ENCODE peak calls at places on chromosomes 6 and 20, in four cellular contexts. R is non-pigmented ciliary epithelial cell; F is GM23338; O is stimulated activated CD8-positive, alpha-beta memory T cell treated with anti-CD3 and anti-CD28 coated beads, Interleukin-2, amount 100 ng/mL, for 48 hours. H is an unnamed sample.

GRCh38 chr6:56833127-56833791 is 121.6 kb upstream of the BEND6 start:
- DNase-seq in F (no peak), R (no peak), O (no peak), H (no peak)

GRCh38 chr6:157323924-157324276 is 581 bp upstream of the TMEM242 start:
- DNase-seq in O (peak; percentile 18), R (peak; percentile 54), F (peak; percentile 91), H (peak; percentile 67)

GRCh38 chr6:104268389-104268788 is 591.3 kb downstream of the HACE1 start:
- DNase-seq in F (no peak), R (no peak), O (no peak), H (no peak)

GRCh38 chr6:40917603-40918002 is 121.4 kb downstream of the UNC5CL start:
- DNase-seq in R (no peak), O (no peak), F (no peak), H (no peak)

GRCh38 chr6:10901751-10902150 is 14.9 kb downstream of the SYCP2L start:
- DNase-seq in F (no peak), R (no peak), O (no peak), H (peak; percentile 50)

GRCh38 chr6:42049116-42049809 is 1.1 kb upstream of the TAF8 start:
- DNase-seq in R (no peak), F (peak; percentile 15), O (no peak), H (no peak)

GRCh38 chr6:36319436-36319762 is 17.3 kb downstream of the BNIP5 start:
- DNase-seq in R (no peak), F (no peak), O (no peak), H (no peak)

GRCh38 chr6:2714359-2714895 is 36.3 kb downstream of the MYLK4 start:
- DNase-seq in F (no peak), O (no peak), R (peak; percentile 67), H (no peak)

GRCh38 chr6:103327079-103327478 is 1532.6 kb downstream of the HACE1 start:
- DNase-seq in O (no peak), F (no peak), R (no peak), H (no peak)

GRCh38 chr6:158283304-158284005 is 28.8 kb upstream of the TULP4 start:
- DNase-seq in R (no peak), F (peak; percentile 54), O (no peak), H (no peak)

GRCh38 chr20:18224968-18225568 is 63.3 kb upstream of the ZNF133 start:
- DNase-seq in R (peak; percentile 20), O (no peak), F (peak; percentile 20), H (peak; percentile 64)

GRCh38 chr6:41021832-41022231 is 17.2 kb downstream of the UNC5CL start:
- DNase-seq in O (no peak), F (no peak), R (no peak), H (no peak)

GRCh38 chr6:47780510-47781356 is 1.1 kb upstream of the OPN5 start:
- DNase-seq in F (peak; percentile 79), R (peak; percentile 44), O (no peak), H (peak; percentile 57)

GRCh38 chr6:148934534-148934933 is 187.7 kb downstream of the UST start:
- DNase-seq in R (no peak), F (no peak), O (no peak), H (peak; percentile 16)

GRCh38 chr6:34384305-34385153 is 7.9 kb downstream of the NUDT3 start:
- DNase-seq in R (no peak), O (no peak), F (no peak), H (no peak)

GRCh38 chr20:49593441-49594142 is 25.7 kb upstream of the PTGIS start:
- DNase-seq in F (no peak), R (no peak), O (no peak), H (no peak)

GRCh38 chr6:163408352-163408991 is 6.0 kb upstream of the QKI start:
- DNase-seq in O (no peak), F (no peak), R (no peak), H (no peak)

GRCh38 chr20:10242166-10242565 is 23.5 kb downstream of the SNAP25 start:
- DNase-seq in R (no peak), F (no peak), O (no peak), H (no peak)

GRCh38 chr6:16764188-16764950 is 3.1 kb upstream of the ATXN1 start:
- DNase-seq in R (no peak), O (no peak), F (peak; percentile 44), H (no peak)

GRCh38 chr6:41696788-41697187 is 38.6 kb downstream of the TFEB start:
- DNase-seq in R (no peak), F (no peak), O (no peak), H (peak; percentile 24)

GRCh38 chr6:132830236-132830799 is 15.9 kb downstream of the RPS12 start:
- DNase-seq in R (no peak), F (peak; percentile 72), O (no peak), H (peak; percentile 65)

GRCh38 chr20:37406010-37406998 is 60.4 kb downstream of the SRC start:
- DNase-seq in O (peak; percentile 22), F (peak; percentile 73), R (no peak), H (peak; percentile 12)

GRCh38 chr6:21596379-21597242 is 3.1 kb downstream of the SOX4 start:
- DNase-seq in R (no peak), F (peak; percentile 73), O (no peak), H (peak; percentile 43)

GRCh38 chr6:109165392-109165964 is 70.2 kb downstream of the CEP57L1 start:
- DNase-seq in O (no peak), F (peak; percentile 51), R (peak; percentile 55), H (no peak)

H was measured in globus pallidus.